ENCODE peak calls at places on chromosomes 11 and 22, in eight cellular contexts. K is neural progenitor cell, Y is adrenal gland, I is GM23248, A is H9, X is right lobe of liver, B is lower lobe of right lung, O is Peyer's patch. C is an unnamed sample. For H3K4me1, the result is how much of the 10 kb centered on the place peaks cover.

GRCh38 chr11:3855808-3856491 is 486 bp downstream of the STIM1 start:
- DNase-seq in K (peak), Y (peak), I (peak), A (peak), X (peak), B (peak), O (peak), C (peak)

GRCh38 chr11:78310500-78310909 is 107.1 kb downstream of the GAB2 start:
- DNase-seq in K (no peak), Y (peak), I (peak), A (no peak), X (peak), B (no peak), O (peak), C (no peak)

GRCh38 chr11:9019861-9020260 is 16.1 kb upstream of the NRIP3 start:
- DNase-seq in K (no peak), Y (no peak), I (no peak), A (no peak), X (no peak), B (no peak), O (no peak), C (no peak)

GRCh38 chr11:104668797-104669463 is 229.3 kb downstream of the CASP12 start:
- DNase-seq in K (no peak), Y (no peak), I (peak), A (no peak), X (no peak), B (no peak), O (no peak), C (no peak)

GRCh38 chr11:128482512-128483191 is 104.7 kb downstream of the ETS1 start:
- DNase-seq in K (no peak), Y (no peak), I (peak), A (no peak), X (no peak), B (no peak), O (no peak), C (no peak)

GRCh38 chr11:63599211-63600122 is 14.8 kb downstream of the PLAAT3 start:
- DNase-seq in K (no peak), Y (no peak), I (peak), A (no peak), X (no peak), B (no peak), O (peak), C (no peak)

GRCh38 chr11:112780351-112781043 is 180.7 kb upstream of the NCAM1 start:
- DNase-seq in K (no peak), Y (peak), I (peak), A (no peak), X (no peak), B (no peak), O (no peak), C (peak)

GRCh38 chr22:41833369-41834004 is 582 bp downstream of the SREBF2 start:
- DNase-seq in K (peak), Y (peak), I (peak), A (no peak), X (peak), B (peak), O (peak), C (peak)

GRCh38 chr11:124746621-124747243 is 5.3 kb downstream of the VSIG2 start:
- DNase-seq in K (peak), Y (peak), I (peak), A (peak), X (peak), B (peak), O (peak), C (peak)

GRCh38 chr11:100576044-100577021 is 110.8 kb upstream of the ARHGAP42 start:
- DNase-seq in K (peak), Y (peak), I (peak), A (no peak), X (no peak), B (no peak), O (no peak), C (no peak)

GRCh38 chr11:8017894-8018741 is 31.0 kb downstream of the EIF3F start:
- DNase-seq in K (peak), Y (peak), I (peak), A (peak), X (no peak), B (no peak), O (peak), C (peak)

GRCh38 chr11:60866911-60867870 is at the start of gene ZP1:
- DNase-seq in K (no peak), Y (no peak), I (no peak), A (no peak), X (no peak), B (peak), O (peak), C (peak)

GRCh38 chr11:45949992-45950407 is 27.5 kb downstream of the LARGE2 start:
- DNase-seq in K (no peak), Y (no peak), I (peak), A (no peak), X (no peak), B (no peak), O (no peak), C (no peak)

GRCh38 chr11:100672483-100673038 is 14.5 kb upstream of the ARHGAP42 start:
- DNase-seq in K (no peak), Y (no peak), I (no peak), A (no peak), X (no peak), B (no peak), O (no peak), C (no peak)

GRCh38 chr11:109926941-109927340 is 166.3 kb upstream of the ZC3H12C start:
- DNase-seq in K (no peak), Y (no peak), I (no peak), A (no peak), X (no peak), B (no peak), O (no peak), C (no peak)

GRCh38 chr11:101880208-101880607 is 34.6 kb upstream of the CEP126 start:
- DNase-seq in K (peak), Y (no peak), I (peak), A (no peak), X (no peak), B (no peak), O (no peak), C (no peak)

GRCh38 chr22:28116261-28116673 is 197.2 kb upstream of the PITPNB start:
- DNase-seq in K (no peak), Y (peak), I (peak), A (no peak), X (no peak), B (no peak), O (no peak), C (no peak)

GRCh38 chr11:1260023-1260501 is 37.2 kb downstream of the MUC5B start:
- DNase-seq in K (no peak), Y (no peak), I (peak), A (peak), X (no peak), B (no peak), O (no peak), C (no peak)

GRCh38 chr22:39514373-39514973 is 5.9 kb upstream of the ATF4 start:
- DNase-seq in K (peak), Y (no peak), I (peak), A (peak), X (peak), B (peak), O (peak), C (no peak)

GRCh38 chr22:50473088-50473487 is 1.7 kb downstream of the SBF1 start:
- DNase-seq in K (peak), Y (no peak), I (peak), A (no peak), X (no peak), B (no peak), O (peak), C (no peak)

GRCh38 chr11:1025410-1026162 is 10.9 kb downstream of the MUC6 start:
- DNase-seq in K (no peak), Y (no peak), I (peak), A (no peak), X (no peak), B (no peak), O (no peak), C (peak)

GRCh38 chr11:127217941-127218615 is 217.5 kb upstream of the KIRREL3 start:
- DNase-seq in K (no peak), Y (no peak), I (no peak), A (no peak), X (no peak), B (no peak), O (no peak), C (no peak)

GRCh38 chr22:45952553-45952952 is 24.4 kb downstream of the WNT7B start:
- DNase-seq in K (no peak), Y (no peak), I (no peak), A (no peak), X (no peak), B (no peak), O (no peak), C (no peak)

GRCh38 chr11:125170406-125171031 is 6.0 kb downstream of the PKNOX2 start:
- DNase-seq in K (peak), Y (peak), I (peak), A (no peak), X (no peak), B (no peak), O (no peak), C (no peak)

GRCh38 chr11:70544067-70544773 is 145.9 kb downstream of the CTTN start:
- DNase-seq in K (no peak), Y (no peak), I (no peak), A (no peak), X (peak), B (peak), O (no peak), C (no peak)

DNA sequence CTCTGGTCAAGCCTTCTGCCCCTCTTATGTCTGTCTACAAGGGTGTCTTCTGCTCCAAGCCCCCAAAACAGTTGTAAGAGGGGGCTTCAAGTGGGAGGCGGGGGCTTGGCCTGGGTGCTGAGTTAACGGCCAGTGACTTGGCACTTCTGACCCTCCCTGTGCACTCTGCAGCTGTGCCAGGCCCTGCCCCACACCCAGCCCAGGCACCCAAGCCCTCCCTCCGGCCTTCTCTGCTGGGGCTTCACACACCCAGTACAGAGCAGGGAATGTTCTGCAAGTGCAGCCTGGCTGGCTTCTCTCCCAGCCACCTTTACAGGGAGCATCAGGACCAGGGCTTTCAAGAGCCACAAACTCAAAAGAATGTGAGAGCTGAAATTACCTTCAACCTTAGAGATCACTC is 3.8 kb downstream of the TMEM121B start:
- DNase-seq in K (no peak), Y (no peak), I (no peak), A (no peak), X (no peak), B (no peak), O (no peak), C (no peak)
- H3K4me1 ChIP-seq in K (under half), Y (under half), I (under half), A (under half), X (under half), B (half or more), O (under half), C (under half)

GRCh38 chr11:94305146-94305545 is 766 bp downstream of the IZUMO1R start:
- DNase-seq in K (no peak), Y (no peak), I (peak), A (no peak), X (no peak), B (no peak), O (no peak), C (no peak)

GRCh38 chr11:94308024-94308423 is 3.6 kb downstream of the IZUMO1R start:
- DNase-seq in K (no peak), Y (no peak), I (no peak), A (no peak), X (no peak), B (no peak), O (no peak), C (no peak)

GRCh38 chr11:94304559-94304958 is at the start of gene IZUMO1R:
- DNase-seq in K (no peak), Y (no peak), I (no peak), A (no peak), X (no peak), B (no peak), O (no peak), C (no peak)

GRCh38 chr11:94309757-94310156 is 5.4 kb downstream of the IZUMO1R start:
- DNase-seq in K (no peak), Y (no peak), I (no peak), A (no peak), X (no peak), B (no peak), O (no peak), C (no peak)

DNA sequence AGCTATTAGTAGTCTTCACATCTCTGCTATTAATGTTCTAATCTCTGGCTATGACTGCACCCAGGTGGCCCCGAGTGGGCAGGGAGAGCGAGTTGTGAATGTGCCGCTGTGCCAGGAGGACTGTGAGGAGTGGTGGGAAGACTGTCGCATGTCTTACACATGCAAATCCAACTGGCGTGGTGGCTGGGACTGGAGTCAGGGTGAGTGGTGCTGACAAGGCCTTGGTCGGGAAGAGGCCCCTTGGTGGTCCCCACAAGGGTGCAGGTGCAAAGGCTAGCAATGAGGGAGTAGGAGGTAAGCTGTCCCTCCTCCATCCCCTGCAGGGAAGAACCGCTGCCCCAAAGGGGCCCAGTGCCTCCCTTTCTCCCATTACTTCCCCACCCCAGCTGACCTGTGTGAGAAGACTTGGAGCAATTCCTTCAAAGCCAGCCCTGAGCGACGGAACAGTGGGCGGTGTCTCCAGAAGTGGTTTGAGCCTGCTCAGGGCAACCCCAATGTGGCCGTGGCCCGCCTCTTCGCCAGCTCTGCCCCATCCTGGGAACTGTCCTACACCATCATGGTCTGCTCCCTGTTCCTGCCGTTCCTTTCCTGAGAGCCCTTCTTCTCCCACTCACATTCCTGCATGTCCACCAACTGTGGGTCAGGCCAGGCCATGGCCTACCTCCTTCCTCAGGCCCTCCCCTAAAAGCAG is 2.9 kb downstream of the IZUMO1R start:
- DNase-seq in K (no peak), Y (no peak), I (no peak), A (no peak), X (no peak), B (no peak), O (no peak), C (no peak)
- H3K4me1 ChIP-seq in K (under half), Y (under half), I (under half), A (under half), X (under half), B (under half), O (under half), C (under half)

GRCh38 chr22:37240240-37240940 is 3.7 kb downstream of the RAC2 start:
- DNase-seq in K (no peak), Y (no peak), I (no peak), A (no peak), X (no peak), B (peak), O (peak), C (no peak)

GRCh38 chr22:37234736-37235711 is 9.0 kb downstream of the RAC2 start:
- DNase-seq in K (no peak), Y (no peak), I (no peak), A (no peak), X (no peak), B (peak), O (peak), C (no peak)

GRCh38 chr22:37239336-37240239 is 4.5 kb downstream of the RAC2 start:
- DNase-seq in K (no peak), Y (no peak), I (no peak), A (no peak), X (no peak), B (peak), O (peak), C (no peak)

GRCh38 chr22:37235897-37236607 is 8.0 kb downstream of the RAC2 start:
- DNase-seq in K (no peak), Y (no peak), I (no peak), A (no peak), X (no peak), B (peak), O (no peak), C (no peak)

DNA sequence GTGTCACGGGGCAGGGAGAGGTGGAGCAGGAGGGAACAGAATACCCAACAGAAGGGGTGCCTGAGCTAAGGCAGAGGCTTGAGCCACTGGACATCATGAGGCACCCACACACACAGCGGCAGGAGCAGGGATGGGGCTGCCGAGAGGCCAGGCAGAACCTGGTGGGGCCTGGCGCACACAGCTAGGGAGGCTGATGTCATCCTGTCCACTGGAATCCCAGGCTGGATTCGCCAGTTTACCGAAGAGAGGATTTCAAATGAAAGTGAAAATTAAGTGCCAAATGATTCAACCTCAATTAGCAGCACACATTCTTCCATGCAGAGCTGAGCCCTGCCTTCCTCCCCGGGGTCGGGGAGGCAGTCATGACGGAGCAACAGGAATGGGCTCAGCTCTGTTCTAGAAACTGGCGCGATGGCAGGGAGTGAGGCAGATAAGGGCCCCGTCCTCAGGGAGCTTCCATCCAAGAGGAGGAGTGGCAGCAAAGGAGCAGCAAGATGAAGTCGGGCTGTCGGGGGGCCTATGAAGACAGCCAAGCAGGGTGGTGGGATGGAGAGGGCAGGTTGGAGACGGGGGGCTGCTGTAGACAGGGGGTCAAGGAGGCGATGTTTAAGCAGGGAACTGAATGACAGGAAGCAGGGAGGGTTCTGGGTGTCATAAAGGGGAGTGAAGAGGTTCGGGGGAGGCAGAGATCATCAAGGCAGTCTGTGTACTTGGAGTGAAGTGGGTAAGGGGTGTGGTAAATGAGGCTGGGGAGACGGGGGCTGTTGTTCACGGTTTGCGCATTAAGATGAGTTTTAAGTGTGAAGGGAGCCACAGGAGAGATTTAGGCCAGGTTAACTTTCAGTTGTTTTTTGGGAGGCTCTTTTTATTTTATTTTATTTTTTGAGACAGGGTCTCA is 6.4 kb downstream of the RAC2 start:
- DNase-seq in K (no peak), Y (no peak), I (peak), A (no peak), X (no peak), B (peak), O (peak), C (no peak)
- H3K4me1 ChIP-seq in K (under half), Y (under half), I (under half), A (under half), X (under half), B (under half), O (under half), C (under half)

GRCh38 chr11:77123591-77123990 is 4.5 kb upstream of the MYO7A start:
- DNase-seq in K (no peak), Y (no peak), I (no peak), A (no peak), X (peak), B (no peak), O (no peak), C (no peak)
- H3K4me1 ChIP-seq in K (under half), Y (under half), I (under half), A (under half), X (under half), B (under half), O (under half), C (under half)

C was measured in upper lobe of left lung.